ENCODE peak calls at places on chromosome 9, in seven cellular contexts. O, T, Y, Q, W, D and G are unnamed samples.

GRCh38 chr9:124813041-124813440 is 36.1 kb downstream of the OLFML2A start:
- DNase-seq in Q (no peak), W (no peak), D (no peak), Y (no peak), T (no peak), O (no peak), G (no peak)

GRCh38 chr9:92807757-92808725 is 43.4 kb upstream of the BICD2 start:
- DNase-seq in D (no peak), T (no peak), O (no peak), W (peak), Q (no peak), Y (no peak), G (no peak)

GRCh38 chr9:137217276-137218211 is 4.5 kb downstream of the RNF208 start:
- DNase-seq in T (no peak), W (peak), Y (peak), Q (no peak), D (peak), O (peak), G (peak)

GRCh38 chr9:29750062-29750461 is 2176.8 kb upstream of the C9orf72 start:
- DNase-seq in W (no peak), O (no peak), T (no peak), D (no peak), Y (no peak), Q (no peak), G (no peak)

GRCh38 chr9:3960661-3961144 is 339.2 kb downstream of the GLIS3 start:
- DNase-seq in W (no peak), D (no peak), O (no peak), T (no peak), Y (no peak), Q (no peak), G (no peak)

GRCh38 chr9:12748016-12748415 is 26.8 kb upstream of the LURAP1L start:
- DNase-seq in Y (no peak), T (no peak), D (no peak), Q (no peak), W (no peak), O (no peak), G (no peak)

GRCh38 chr9:129554649-129555048 is 66.3 kb downstream of the C9orf50 start:
- DNase-seq in W (no peak), O (no peak), D (no peak), Q (no peak), Y (no peak), T (no peak), G (no peak)

GRCh38 chr9:99118782-99119466 is 14.0 kb downstream of the TGFBR1 start:
- DNase-seq in T (no peak), O (no peak), W (peak), Y (no peak), D (no peak), Q (no peak), G (no peak)

GRCh38 chr9:130213898-130214761 is 41.9 kb downstream of the NCS1 start:
- DNase-seq in D (no peak), O (no peak), W (no peak), T (no peak), Q (no peak), Y (peak), G (no peak)

GRCh38 chr9:19145881-19146280 is 18.6 kb upstream of the PLIN2 start:
- DNase-seq in W (no peak), T (no peak), Y (no peak), O (no peak), Q (no peak), D (no peak), G (no peak)

GRCh38 chr9:127545196-127546124 is 66.6 kb upstream of the STXBP1 start:
- DNase-seq in O (no peak), T (peak), Y (no peak), W (peak), Q (peak), D (peak), G (peak)

GRCh38 chr9:9892217-9892616 is 720.6 kb downstream of the PTPRD start:
- DNase-seq in Q (no peak), Y (no peak), T (no peak), W (no peak), D (no peak), O (no peak), G (no peak)

GRCh38 chr9:74277532-74277931 is 219.6 kb upstream of the RORB start:
- DNase-seq in D (no peak), T (no peak), Q (no peak), Y (no peak), O (no peak), W (no peak), G (no peak)

GRCh38 chr9:118575341-118576070 is 793.7 kb downstream of the BRINP1 start:
- DNase-seq in O (no peak), W (no peak), D (no peak), Q (no peak), Y (no peak), T (no peak), G (no peak)

GRCh38 chr9:72539824-72540347 is 18.5 kb downstream of the TMC1 start:
- DNase-seq in O (no peak), Y (no peak), T (no peak), Q (no peak), D (no peak), W (no peak), G (no peak)

GRCh38 chr9:104091708-104092107 is 2.4 kb upstream of the SMC2 start:
- DNase-seq in O (no peak), Y (no peak), Q (peak), T (no peak), W (peak), D (no peak), G (no peak)

GRCh38 chr9:3136999-3137675 is 293.2 kb upstream of the PUM3 start:
- DNase-seq in W (no peak), Q (no peak), T (no peak), D (no peak), Y (no peak), O (no peak), G (no peak)

GRCh38 chr9:114433086-114433485 is 45.3 kb upstream of the AKNA start:
- DNase-seq in Q (no peak), D (no peak), W (no peak), Y (no peak), T (no peak), O (no peak), G (no peak)

GRCh38 chr9:111891910-111892499 is 4.6 kb upstream of the UGCG start:
- DNase-seq in T (peak), D (no peak), Q (no peak), O (no peak), W (peak), Y (no peak), G (peak)

GRCh38 chr9:72390896-72391295 is 25.9 kb upstream of the ZFAND5 start:
- DNase-seq in T (no peak), O (no peak), Q (no peak), Y (no peak), D (no peak), W (no peak), G (no peak)

GRCh38 chr9:99221266-99221622 is 498 bp downstream of the ALG2 start:
- DNase-seq in W (no peak), Q (no peak), D (no peak), Y (peak), O (no peak), T (peak), G (no peak)

GRCh38 chr9:70601000-70601929 is 186.8 kb upstream of the KLF9 start:
- DNase-seq in T (no peak), Y (peak), W (peak), Q (peak), D (peak), O (no peak), G (peak)

GRCh38 chr9:131138676-131139075 is 13.3 kb downstream of the NUP214 start:
- DNase-seq in W (no peak), Y (no peak), T (no peak), D (no peak), Q (no peak), O (no peak), G (no peak)

GRCh38 chr9:96619491-96620154 is at the start of gene CDC14B:
- DNase-seq in D (peak), W (peak), Q (peak), T (peak), O (peak), Y (peak), G (peak)

GRCh38 chr9:110284211-110284849 is 28.0 kb upstream of the TXN start:
- DNase-seq in Y (no peak), W (peak), D (no peak), O (no peak), T (no peak), Q (no peak), G (no peak)

GRCh38 chr9:30524311-30524710 is 1860.1 kb upstream of the ACO1 start:
- DNase-seq in Q (no peak), O (no peak), T (no peak), D (no peak), W (no peak), Y (no peak), G (no peak)

GRCh38 chr9:125633116-125633743 is 73.8 kb downstream of the MAPKAP1 start:
- DNase-seq in O (no peak), W (no peak), Y (no peak), T (no peak), Q (no peak), D (no peak), G (peak)

GRCh38 chr9:88783613-88784230 is 207.5 kb upstream of the S1PR3 start:
- DNase-seq in O (no peak), Q (no peak), W (no peak), D (no peak), T (no peak), Y (no peak), G (no peak)

GRCh38 chr9:28234899-28235277 is 661.6 kb upstream of the C9orf72 start:
- DNase-seq in T (no peak), D (no peak), O (peak), Y (no peak), Q (no peak), W (no peak), G (no peak)

GRCh38 chr9:128892223-128892892 is 10.4 kb downstream of the LRRC8A start:
- DNase-seq in O (no peak), T (peak), Q (peak), W (peak), D (peak), Y (peak), G (peak)

GRCh38 chr9:82597225-82598158 is 465.4 kb downstream of the RASEF start:
- DNase-seq in Y (no peak), T (no peak), D (no peak), W (no peak), O (no peak), Q (no peak), G (peak)

GRCh38 chr9:88049677-88050307 is 75.5 kb upstream of the CDK20 start:
- DNase-seq in Q (no peak), Y (no peak), T (no peak), W (no peak), O (no peak), D (no peak), G (no peak)

GRCh38 chr9:74001382-74001781 is 495.8 kb upstream of the RORB start:
- DNase-seq in Q (no peak), T (no peak), D (no peak), W (no peak), O (no peak), Y (no peak), G (no peak)

GRCh38 chr9:115391166-115391825 is 273.3 kb upstream of the TNC start:
- DNase-seq in D (no peak), O (no peak), Y (no peak), W (no peak), T (no peak), Q (no peak), G (no peak)

GRCh38 chr9:35397923-35398322 is 92.0 kb upstream of the RUSC2 start:
- DNase-seq in Q (no peak), D (no peak), T (no peak), W (no peak), Y (no peak), O (no peak), G (no peak)

GRCh38 chr9:112570731-112571167 is 84.1 kb downstream of the KIAA1958 start:
- DNase-seq in Q (no peak), D (no peak), Y (no peak), W (peak), O (no peak), T (no peak), G (peak)

GRCh38 chr9:13478235-13478634 is 198.7 kb upstream of the MPDZ start:
- DNase-seq in D (no peak), Y (no peak), Q (no peak), O (no peak), T (no peak), W (no peak), G (no peak)

GRCh38 chr9:134966270-134966669 is 48.6 kb upstream of the FCN1 start:
- DNase-seq in O (no peak), Y (peak), Q (peak), T (no peak), D (no peak), W (no peak), G (no peak)

GRCh38 chr9:35649431-35650340 is 1.0 kb downstream of the SIT1 start:
- DNase-seq in Q (no peak), O (no peak), T (no peak), Y (peak), W (no peak), D (no peak), G (no peak)

GRCh38 chr9:136092741-136093140 is 2.3 kb downstream of the NACC2 start:
- DNase-seq in Y (no peak), T (no peak), W (no peak), D (no peak), Q (no peak), O (no peak), G (no peak)

GRCh38 chr9:136093331-136093986 is 1.6 kb downstream of the NACC2 start:
- DNase-seq in T (peak), Y (no peak), W (no peak), D (no peak), O (no peak), Q (no peak), G (peak)

GRCh38 chr9:136095028-136095494 is at the start of gene NACC2:
- DNase-seq in O (no peak), Q (no peak), D (peak), W (peak), T (no peak), Y (no peak), G (peak)

GRCh38 chr9:136095495-136096058 is 488 bp upstream of the NACC2 start:
- DNase-seq in T (no peak), Q (no peak), O (no peak), W (no peak), Y (no peak), D (no peak), G (peak)

GRCh38 chr9:136093995-136094881 is 851 bp downstream of the NACC2 start:
- DNase-seq in O (no peak), Y (peak), T (peak), Q (peak), W (peak), D (peak), G (peak)
- TF ChIP-seq POLR2A in O (no peak), Y (peak), T (no peak), Q (peak), W (no peak), D (no peak), G (no peak)

DNA sequence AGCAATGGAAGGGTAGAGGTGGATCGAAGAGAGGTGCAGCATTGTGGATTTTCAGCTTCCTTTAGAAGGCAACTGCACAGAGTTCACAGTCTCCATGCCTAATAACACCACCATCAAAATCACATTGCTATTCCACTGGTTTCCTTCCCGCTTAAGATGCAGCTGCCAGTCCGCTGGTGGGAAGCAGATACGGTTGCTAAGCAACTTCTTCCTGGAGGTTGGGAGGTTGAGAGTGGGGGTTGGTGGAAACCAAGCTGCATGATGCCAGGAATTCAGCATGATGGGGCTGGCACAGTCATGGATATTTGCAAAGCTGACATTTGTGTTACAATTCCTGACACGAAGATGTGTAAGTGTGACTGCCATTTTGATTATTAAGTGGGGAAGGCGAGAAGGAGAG is 87.6 kb downstream of the GLDC start:
- DNase-seq in Q (no peak), W (no peak), T (no peak), Y (no peak), D (no peak), O (no peak), G (no peak)
- TF ChIP-seq EP300 in Q (no peak), W (no peak), T (no peak), Y (no peak), D (peak), O (no peak), G (no peak)

GRCh38 chr9:133144142-133144886 is 19.4 kb downstream of the GBGT1 start:
- DNase-seq in Q (peak), W (peak), D (no peak), O (no peak), T (peak), Y (peak), G (peak)
- TF ChIP-seq POLR2A in Q (peak), W (peak), D (no peak), O (peak), T (no peak), Y (no peak), G (no peak)

GRCh38 chr9:91202757-91203283 is 158.9 kb downstream of the AUH start:
- DNase-seq in D (no peak), O (no peak), W (no peak), T (no peak), Y (no peak), Q (no peak), G (no peak)
- TF ChIP-seq EP300 in D (no peak), O (no peak), W (no peak), T (no peak), Y (no peak), Q (no peak), G (no peak)

DNA sequence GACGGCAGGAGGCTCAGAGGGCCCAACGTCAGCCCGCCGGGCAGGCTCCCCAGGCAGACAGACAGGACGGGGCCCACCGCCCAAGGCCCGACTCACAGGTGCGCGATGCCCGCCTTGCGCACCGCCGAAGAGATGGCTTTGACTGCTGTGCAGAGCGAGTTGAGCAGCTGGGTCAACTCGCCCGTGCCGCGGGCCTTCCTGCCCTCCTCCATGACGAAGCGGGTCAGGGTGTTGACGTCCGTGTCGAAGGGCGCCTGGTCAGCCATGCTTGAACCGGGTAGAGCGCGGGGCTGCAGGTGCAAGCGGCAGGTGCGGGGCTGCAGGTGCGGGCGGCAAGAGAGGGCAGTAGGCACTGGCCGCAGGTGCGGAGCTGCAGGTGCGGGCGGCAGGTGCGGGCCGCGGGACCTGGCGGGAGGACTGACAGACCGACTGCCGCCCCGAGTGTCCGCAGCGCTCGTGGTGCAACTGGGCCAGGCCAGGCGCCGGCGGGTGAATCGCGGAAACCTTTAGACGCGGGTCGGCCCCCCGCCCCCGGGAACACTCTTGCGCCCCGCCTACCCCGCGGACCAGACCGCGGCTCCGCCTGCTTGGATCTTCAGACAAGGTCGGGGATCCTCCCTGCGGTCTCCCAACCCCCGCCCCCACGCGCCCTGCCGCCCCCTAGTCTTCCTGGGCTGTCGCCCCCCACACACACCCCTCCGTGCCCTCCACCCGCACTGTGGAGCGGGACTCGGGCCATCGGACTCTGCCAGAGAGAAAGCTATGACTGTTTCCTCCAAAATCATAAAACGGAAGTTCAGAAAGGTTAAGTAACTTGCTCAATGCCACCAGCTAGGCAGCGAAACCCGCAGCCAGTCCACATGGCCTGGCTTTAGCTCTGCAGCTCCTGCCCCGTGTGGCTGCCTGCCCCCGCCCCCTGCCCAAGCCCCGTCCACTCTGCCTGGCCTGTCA is at the start of gene FBP1:
- DNase-seq in D (no peak), O (no peak), W (peak), Q (peak), Y (no peak), T (no peak), G (peak)
- TF ChIP-seq POLR2A in D (no peak), O (no peak), W (peak), Q (no peak), Y (no peak), T (no peak), G (no peak)

GRCh38 chr9:121604654-121605053 is 46.8 kb upstream of the DAB2IP start:
- DNase-seq in D (no peak), T (no peak), O (no peak), Y (no peak), W (no peak), Q (no peak), G (no peak)

GRCh38 chr9:121609845-121610637 is 41.4 kb upstream of the DAB2IP start:
- DNase-seq in Y (no peak), O (no peak), D (no peak), W (no peak), T (peak), Q (peak), G (peak)

GRCh38 chr9:121604242-121604641 is 47.2 kb upstream of the DAB2IP start:
- DNase-seq in Y (no peak), Q (peak), T (no peak), W (no peak), D (no peak), O (no peak), G (peak)

GRCh38 chr9:121610638-121610953 is 40.8 kb upstream of the DAB2IP start:
- DNase-seq in W (no peak), Q (no peak), T (no peak), D (no peak), O (no peak), Y (no peak), G (no peak)

DNA sequence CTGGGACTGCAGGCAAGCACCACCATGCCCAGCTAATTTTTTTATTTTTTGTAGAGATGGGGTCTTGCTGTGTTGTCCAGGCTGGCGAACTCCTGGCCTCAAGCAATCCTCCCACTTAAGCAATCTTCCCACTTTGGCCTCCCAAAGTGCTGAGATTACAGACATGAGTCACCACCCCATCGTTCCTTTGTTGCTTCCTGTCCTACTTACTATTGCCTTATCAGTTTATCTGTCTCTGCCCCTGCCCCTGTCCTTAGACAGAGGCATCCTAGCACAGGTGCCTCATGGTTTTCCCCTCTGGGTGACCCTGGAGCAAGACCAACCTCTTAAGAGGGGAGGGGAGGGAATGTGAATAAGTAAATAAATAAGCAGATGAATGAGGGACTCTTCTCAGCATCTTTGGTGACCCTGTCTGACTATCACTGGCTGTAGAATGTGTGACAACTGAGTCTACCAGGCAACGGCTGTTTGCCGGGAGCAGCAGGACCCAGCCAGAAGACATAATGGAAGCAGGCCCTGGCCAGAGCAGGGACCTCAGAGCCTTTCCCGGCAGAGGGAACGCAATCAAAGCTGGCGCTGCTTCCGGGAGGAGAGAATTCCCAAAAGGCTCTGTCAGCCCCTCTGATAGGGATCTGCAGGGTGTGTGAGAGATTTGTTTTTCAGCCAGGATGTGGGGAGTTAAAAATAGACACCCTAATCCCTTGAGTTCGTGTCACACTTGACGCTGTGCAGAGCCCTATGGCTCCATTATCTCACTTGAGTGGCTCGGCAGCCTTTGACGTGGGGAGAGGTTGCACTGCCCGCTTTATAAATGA is 43.8 kb upstream of the DAB2IP start:
- DNase-seq in Q (peak), O (no peak), W (no peak), D (no peak), T (no peak), Y (no peak), G (no peak)
- TF ChIP-seq EP300 in Q (no peak), O (no peak), W (peak), D (no peak), T (no peak), Y (no peak), G (peak)